ENCODE peak calls at places on chromosomes 7 and 10, in four cellular contexts. A is kidney glomerular epithelial cell, B is NCI-H1694 treated with DMSO at 0.1 percent for 48 hours, Y is NCI-H510A. E is an unnamed sample.
A peak's percentile ranks its signal among the peaks of the same experiment; 100 is the strongest.

GRCh38 chr10:109773818-109774440 is 149.4 kb downstream of the XPNPEP1 start:
- DNase-seq in A (peak; percentile 52), B (peak; percentile 76), Y (no peak), E (no peak)

GRCh38 chr7:11833431-11833830 is 1.4 kb upstream of the THSD7A start:
- DNase-seq in A (no peak), B (no peak), Y (peak; percentile 6), E (no peak)

GRCh38 chr10:68434657-68435056 is 27.6 kb upstream of the RUFY2 start:
- DNase-seq in A (no peak), B (no peak), Y (no peak), E (no peak)

GRCh38 chr7:137579913-137580640 is 236.5 kb upstream of the PTN start:
- DNase-seq in A (peak; percentile 89), B (no peak), Y (no peak), E (peak; percentile 86)

GRCh38 chr7:50308301-50309129 is 4.0 kb downstream of the IKZF1 start:
- DNase-seq in A (no peak), B (no peak), Y (no peak), E (no peak)

GRCh38 chr10:33005322-33006282 is 47.6 kb upstream of the ITGB1 start:
- DNase-seq in A (peak; percentile 94), B (peak; percentile 86), Y (peak; percentile 2), E (peak; percentile 96)

GRCh38 chr10:660980-661890 is 28.2 kb downstream of the DIP2C start:
- DNase-seq in A (no peak), B (no peak), Y (no peak), E (no peak)

GRCh38 chr10:70498970-70499828 is 20.6 kb downstream of the PALD1 start:
- DNase-seq in A (no peak), B (no peak), Y (no peak), E (no peak)

E was measured in kidney epithelial cell.